ENCODE peak calls at places on chromosomes 1 and 21, in six cellular contexts. One of them, this sample, is unnamed.

GRCh38 chr1:40583980-40584379 is 52.5 kb downstream of the ZNF684 start:
- DNase-seq in GM04504: no peak
- DNase-seq in endothelial cell: no peak
- DNase-seq in A172: no peak
- DNase-seq in T-helper 2 cell: peak; percentile 7
- DNase-seq in body of pancreas: no peak
- DNase-seq in this sample: no peak

GRCh38 chr1:203099121-203099520 is 13.3 kb upstream of the MYOG start:
- DNase-seq in T-helper 2 cell: no peak
- DNase-seq in body of pancreas: no peak
- DNase-seq in A172: no peak
- DNase-seq in GM04504: no peak
- DNase-seq in endothelial cell: no peak
- DNase-seq in this sample: no peak

GRCh38 chr1:185419718-185420117 is 102.7 kb upstream of the IVNS1ABP start:
- DNase-seq in body of pancreas: no peak
- DNase-seq in T-helper 2 cell: no peak
- DNase-seq in GM04504: no peak
- DNase-seq in A172: no peak
- DNase-seq in endothelial cell: no peak
- DNase-seq in this sample: peak; percentile 2

GRCh38 chr1:166136252-166136651 is 30.5 kb downstream of the FAM78B start:
- DNase-seq in A172: no peak
- DNase-seq in body of pancreas: no peak
- DNase-seq in endothelial cell: no peak
- DNase-seq in T-helper 2 cell: no peak
- DNase-seq in GM04504: no peak
- DNase-seq in this sample: no peak

GRCh38 chr1:48920741-48921330 is 144.1 kb upstream of the BEND5 start:
- DNase-seq in endothelial cell: no peak
- DNase-seq in body of pancreas: no peak
- DNase-seq in T-helper 2 cell: no peak
- DNase-seq in A172: no peak
- DNase-seq in GM04504: no peak
- DNase-seq in this sample: peak; percentile 27

GRCh38 chr1:53274026-53274425 is 35.7 kb upstream of the MAGOH start:
- DNase-seq in T-helper 2 cell: no peak
- DNase-seq in GM04504: no peak
- DNase-seq in A172: no peak
- DNase-seq in endothelial cell: no peak
- DNase-seq in body of pancreas: no peak
- DNase-seq in this sample: no peak

GRCh38 chr1:151537112-151537511 is 3.0 kb upstream of the TUFT1 start:
- DNase-seq in body of pancreas: no peak
- DNase-seq in endothelial cell: no peak
- DNase-seq in GM04504: peak; percentile 78
- DNase-seq in A172: peak; percentile 99
- DNase-seq in T-helper 2 cell: no peak
- DNase-seq in this sample: peak; percentile 98

GRCh38 chr21:23887709-23888303 is 1719.5 kb downstream of the MRPL39 start:
- DNase-seq in body of pancreas: no peak
- DNase-seq in A172: no peak
- DNase-seq in T-helper 2 cell: peak; percentile 76
- DNase-seq in endothelial cell: no peak
- DNase-seq in GM04504: no peak
- DNase-seq in this sample: no peak

GRCh38 chr1:183719289-183719688 is 66.2 kb upstream of the APOBEC4 start:
- DNase-seq in endothelial cell: no peak
- DNase-seq in GM04504: no peak
- DNase-seq in T-helper 2 cell: no peak
- DNase-seq in body of pancreas: no peak
- DNase-seq in A172: no peak
- DNase-seq in this sample: peak; percentile 43

GRCh38 chr21:35340273-35340672 is 291.2 kb upstream of the RUNX1 start:
- DNase-seq in GM04504: no peak
- DNase-seq in endothelial cell: no peak
- DNase-seq in T-helper 2 cell: no peak
- DNase-seq in body of pancreas: peak; percentile 24
- DNase-seq in A172: no peak
- DNase-seq in this sample: no peak

GRCh38 chr1:184889902-184890301 is 84.4 kb downstream of the NIBAN1 start:
- DNase-seq in GM04504: no peak
- DNase-seq in A172: no peak
- DNase-seq in T-helper 2 cell: no peak
- DNase-seq in body of pancreas: no peak
- DNase-seq in endothelial cell: no peak
- DNase-seq in this sample: no peak

GRCh38 chr1:172970186-172970585 is 80.6 kb downstream of the TNFSF18 start:
- DNase-seq in body of pancreas: no peak
- DNase-seq in A172: no peak
- DNase-seq in endothelial cell: no peak
- DNase-seq in GM04504: no peak
- DNase-seq in T-helper 2 cell: no peak
- DNase-seq in this sample: peak; percentile 99

GRCh38 chr1:150613061-150613920 is 16.1 kb downstream of the ENSA start:
- DNase-seq in T-helper 2 cell: peak; percentile 82
- DNase-seq in body of pancreas: peak; percentile 42
- DNase-seq in GM04504: peak; percentile 55
- DNase-seq in A172: peak; percentile 97
- DNase-seq in endothelial cell: no peak
- DNase-seq in this sample: peak; percentile 98